ENCODE peak calls at places on chromosomes 3 and 15, in four cellular contexts. I is AG10803, N is NCI-H1436, M is neuronal stem cell. T is an unnamed sample.

GRCh38 chr3:36698314-36698713 is 66.0 kb downstream of the DCLK3 start:
- DNase-seq in I (no peak), N (no peak), M (no peak), T (no peak)

GRCh38 chr3:90015688-90016356 is 908.4 kb downstream of the EPHA3 start:
- DNase-seq in I (peak), N (no peak), M (no peak), T (no peak)

GRCh38 chr3:143267984-143268383 is 148.4 kb downstream of the CHST2 start:
- DNase-seq in I (peak), N (no peak), M (no peak), T (no peak)

GRCh38 chr3:59451800-59452741 is 402.2 kb upstream of the CFAP20DC start:
- DNase-seq in I (no peak), N (no peak), M (no peak), T (no peak)

GRCh38 chr3:62044874-62045273 is 328.5 kb downstream of the FEZF2 start:
- DNase-seq in I (no peak), N (no peak), M (no peak), T (no peak)

GRCh38 chr15:60218256-60218655 is 179.5 kb downstream of the ANXA2 start:
- DNase-seq in I (no peak), N (no peak), M (no peak), T (no peak)

GRCh38 chr15:67089218-67090193 is 24.1 kb downstream of the SMAD3 start:
- DNase-seq in I (no peak), N (no peak), M (no peak), T (no peak)

GRCh38 chr3:118740722-118741290 is 293.8 kb downstream of the IGSF11 start:
- DNase-seq in I (no peak), N (no peak), M (no peak), T (no peak)

GRCh38 chr3:160379628-160380214 is 19.3 kb downstream of the IFT80 start:
- DNase-seq in I (no peak), N (no peak), M (no peak), T (no peak)

GRCh38 chr15:70047386-70048195 is 50.1 kb downstream of the TLE3 start:
- DNase-seq in I (peak), N (no peak), M (no peak), T (no peak)

GRCh38 chr3:4719011-4719649 is 226.0 kb downstream of the ITPR1 start:
- DNase-seq in I (peak), N (no peak), M (no peak), T (peak)

GRCh38 chr15:68559342-68560310 is 19.2 kb upstream of the CORO2B start:
- DNase-seq in I (peak), N (peak), M (peak), T (peak)

GRCh38 chr3:143716731-143717130 is 131.5 kb downstream of the SLC9A9 start:
- DNase-seq in I (no peak), N (no peak), M (no peak), T (no peak)

GRCh38 chr3:64594129-64594528 is 93.7 kb downstream of the ADAMTS9 start:
- DNase-seq in I (no peak), N (no peak), M (no peak), T (no peak)

GRCh38 chr3:177567833-177568232 is 370.6 kb upstream of the TBL1XR1 start:
- DNase-seq in I (peak), N (no peak), M (no peak), T (no peak)

GRCh38 chr3:54660599-54661210 is 267.2 kb downstream of the LRTM1 start:
- DNase-seq in I (peak), N (no peak), M (no peak), T (no peak)

GRCh38 chr15:42152196-42152920 is 4.1 kb downstream of the PLA2G4F start:
- DNase-seq in I (peak), N (no peak), M (no peak), T (no peak)

GRCh38 chr3:106880206-106880605 is 497.0 kb upstream of the CCDC54 start:
- DNase-seq in I (no peak), N (no peak), M (no peak), T (no peak)

GRCh38 chr3:136787226-136787793 is 31.6 kb upstream of the SLC35G2 start:
- DNase-seq in I (peak), N (no peak), M (no peak), T (no peak)

GRCh38 chr3:145704020-145704419 is 457.0 kb downstream of the PLOD2 start:
- DNase-seq in I (no peak), N (no peak), M (no peak), T (no peak)

GRCh38 chr3:186920301-186920700 is 10.0 kb upstream of the ST6GAL1 start:
- DNase-seq in I (no peak), N (no peak), M (no peak), T (no peak)

GRCh38 chr15:78264304-78265136 is at the start of gene DNAJA4:
- DNase-seq in I (peak), N (peak), M (no peak), T (no peak)

GRCh38 chr15:98920091-98920880 is 87.3 kb downstream of the PGPEP1L start:
- DNase-seq in I (no peak), N (no peak), M (no peak), T (no peak)

GRCh38 chr3:11211531-11212300 is 57.4 kb downstream of the HRH1 start:
- DNase-seq in I (peak), N (no peak), M (no peak), T (no peak)

GRCh38 chr15:36191459-36191858 is 388.0 kb upstream of the CDIN1 start:
- DNase-seq in I (no peak), N (no peak), M (no peak), T (no peak)

GRCh38 chr3:157261000-157261399 is 101.1 kb upstream of the CCNL1 start:
- DNase-seq in I (peak), N (no peak), M (no peak), T (no peak)

GRCh38 chr3:32487781-32488526 is 14.7 kb downstream of the CMTM6 start:
- DNase-seq in I (no peak), N (no peak), M (no peak), T (no peak)

GRCh38 chr3:35946121-35946856 is 307.0 kb downstream of the ARPP21 start:
- DNase-seq in I (peak), N (no peak), M (peak), T (no peak)

GRCh38 chr15:75347222-75348033 is 589 bp downstream of the NEIL1 start:
- DNase-seq in I (no peak), N (peak), M (no peak), T (no peak)